ENCODE peak calls at places on chromosomes 13 and 19, in four cellular contexts. F is PC-9, K is GM12892, U is WERI-Rb-1. S is an unnamed sample.

GRCh38 chr13:113906566-113906965 is 42.7 kb upstream of the GAS6 start:
- DNase-seq in U (no peak), K (no peak), F (no peak), S (no peak)

GRCh38 chr19:47176627-47177090 is 46.0 kb downstream of the SAE1 start:
- DNase-seq in U (no peak), K (no peak), F (no peak), S (no peak)

GRCh38 chr19:40465025-40465780 is at the start of gene BLVRB:
- DNase-seq in K (no peak), U (no peak), F (no peak), S (no peak)

GRCh38 chr19:27745978-27746542 is 1466.9 kb downstream of the UQCRFS1 start:
- DNase-seq in U (no peak), F (no peak), K (no peak), S (no peak)

GRCh38 chr19:49335071-49335783 is at the start of gene CD37:
- DNase-seq in K (peak; percentile 59), F (no peak), U (no peak), S (no peak)

GRCh38 chr19:10085641-10086031 is 481 bp upstream of the SHFL start:
- DNase-seq in F (no peak), K (no peak), U (no peak), S (no peak)

GRCh38 chr19:38841787-38842438 is 7.9 kb downstream of the HNRNPL start:
- DNase-seq in K (no peak), F (no peak), U (no peak), S (no peak)

GRCh38 chr19:14089412-14089661 is 1.2 kb downstream of the SAMD1 start:
- DNase-seq in U (peak; percentile 27), F (no peak), K (no peak), S (no peak)

GRCh38 chr13:42011601-42012401 is 36.6 kb upstream of the DGKH start:
- DNase-seq in U (no peak), K (no peak), F (peak; percentile 17), S (no peak)

GRCh38 chr19:3283886-3284657 is 59.6 kb downstream of the CELF5 start:
- DNase-seq in K (no peak), F (no peak), U (no peak), S (no peak)

GRCh38 chr13:84393981-84394625 is 511.8 kb upstream of the SLITRK1 start:
- DNase-seq in F (no peak), U (no peak), K (no peak), S (no peak)

GRCh38 chr19:2524840-2525723 is 49.2 kb downstream of the GADD45B start:
- DNase-seq in U (no peak), F (peak; percentile 88), K (no peak), S (no peak)

GRCh38 chr19:28242317-28242927 is 970.5 kb downstream of the UQCRFS1 start:
- DNase-seq in F (peak; percentile 2), K (no peak), U (peak; percentile 44), S (no peak)

GRCh38 chr13:97653741-97654140 is 219.8 kb downstream of the RAP2A start:
- DNase-seq in K (no peak), F (no peak), U (no peak), S (no peak)

GRCh38 chr13:30111810-30112209 is 195.5 kb downstream of the KATNAL1 start:
- DNase-seq in F (no peak), K (no peak), U (no peak), S (peak; percentile 18)

GRCh38 chr13:31930901-31931522 is 100.6 kb upstream of the FRY start:
- DNase-seq in F (no peak), U (no peak), K (peak; percentile 27), S (peak; percentile 57)

GRCh38 chr13:40644838-40645620 is 21.4 kb downstream of the FOXO1 start:
- DNase-seq in F (no peak), U (no peak), K (no peak), S (no peak)

GRCh38 chr13:71304861-71305260 is 562.1 kb downstream of the DACH1 start:
- DNase-seq in U (no peak), F (no peak), K (no peak), S (no peak)

GRCh38 chr13:74136089-74136658 is 2.0 kb upstream of the KLF12 start:
- DNase-seq in K (no peak), U (peak; percentile 15), F (no peak), S (no peak)

GRCh38 chr13:76783798-76784197 is 102.4 kb downstream of the KCTD12 start:
- DNase-seq in F (no peak), U (no peak), K (no peak), S (no peak)

GRCh38 chr13:24716011-24716410 is 35.8 kb downstream of the ATP12A start:
- DNase-seq in F (no peak), K (no peak), U (peak; percentile 43), S (no peak)

GRCh38 chr13:112911883-112912282 is 57.1 kb upstream of the MCF2L start:
- DNase-seq in U (no peak), K (no peak), F (no peak), S (no peak)

GRCh38 chr19:57053401-57053800 is 66.4 kb upstream of the USP29 start:
- DNase-seq in K (no peak), U (no peak), F (no peak), S (no peak)

GRCh38 chr19:58328999-58329398 is 2.2 kb downstream of the ZSCAN22 start:
- DNase-seq in F (no peak), U (peak; percentile 47), K (no peak), S (no peak)

GRCh38 chr19:8251025-8251472 is 41.9 kb downstream of the CERS4 start:
- DNase-seq in U (no peak), F (no peak), K (no peak), S (no peak)

GRCh38 chr13:95573226-95573625 is 20.7 kb downstream of the CLDN10 start:
- DNase-seq in F (peak; percentile 14), U (no peak), K (no peak), S (no peak)

GRCh38 chr13:40639226-40639681 is 27.2 kb downstream of the FOXO1 start:
- DNase-seq in K (no peak), U (no peak), F (peak; percentile 13), S (no peak)

GRCh38 chr13:104641309-104641708 is 1575.1 kb upstream of the SLC10A2 start:
- DNase-seq in K (no peak), U (no peak), F (peak; percentile 39), S (no peak)

GRCh38 chr13:95075506-95075905 is 225.7 kb downstream of the ABCC4 start:
- DNase-seq in F (no peak), U (no peak), K (no peak), S (no peak)

GRCh38 chr19:19538077-19538764 is at the start of gene CILP2:
- DNase-seq in K (no peak), F (peak; percentile 56), U (no peak), S (no peak)

GRCh38 chr13:41606646-41607045 is 149.3 kb downstream of the RGCC start:
- DNase-seq in K (no peak), U (no peak), F (no peak), S (no peak)

GRCh38 chr13:47215741-47216140 is 318.9 kb upstream of the HTR2A start:
- DNase-seq in F (peak; percentile 31), U (no peak), K (no peak), S (no peak)

GRCh38 chr19:1619703-1620102 is 14.4 kb upstream of the UQCR11 start:
- DNase-seq in U (no peak), K (no peak), F (no peak), S (no peak)